ENCODE peak calls at places on chromosomes 7 and 10, in five cellular contexts. One of them, this sample, is unnamed.

GRCh38 chr10:16105082-16105481 is 244.8 kb upstream of the MINDY3 start:
- DNase-seq in GM12878: no peak
- DNase-seq in HepG2: no peak
- DNase-seq in NT2/D1: no peak
- DNase-seq in H1: no peak
- DNase-seq in this sample: no peak

GRCh38 chr7:79952399-79952798 is 182.2 kb upstream of the GNAI1 start:
- DNase-seq in GM12878: no peak
- DNase-seq in HepG2: no peak
- DNase-seq in NT2/D1: no peak
- DNase-seq in H1: no peak
- DNase-seq in this sample: no peak

GRCh38 chr7:87853237-87853864 is 22.8 kb downstream of the SLC25A40 start:
- DNase-seq in NT2/D1: no peak
- DNase-seq in H1: no peak
- DNase-seq in GM12878: no peak
- DNase-seq in HepG2: no peak
- DNase-seq in this sample: no peak

GRCh38 chr7:92925876-92926696 is 89.7 kb upstream of the CDK6 start:
- DNase-seq in H1: no peak
- DNase-seq in NT2/D1: peak
- DNase-seq in HepG2: peak
- DNase-seq in GM12878: no peak
- DNase-seq in this sample: no peak

GRCh38 chr10:31622993-31623392 is 304.0 kb downstream of the ZEB1 start:
- DNase-seq in GM12878: no peak
- DNase-seq in NT2/D1: no peak
- DNase-seq in HepG2: no peak
- DNase-seq in H1: no peak
- DNase-seq in this sample: no peak

GRCh38 chr10:68828833-68829232 is 1.5 kb downstream of the STOX1 start:
- DNase-seq in HepG2: no peak
- DNase-seq in H1: no peak
- DNase-seq in GM12878: no peak
- DNase-seq in NT2/D1: no peak
- DNase-seq in this sample: no peak

GRCh38 chr7:28835800-28836199 is 122.3 kb downstream of the TRIL start:
- DNase-seq in GM12878: no peak
- DNase-seq in HepG2: no peak
- DNase-seq in NT2/D1: no peak
- DNase-seq in H1: no peak
- DNase-seq in this sample: no peak

GRCh38 chr10:92544296-92544695 is 29.6 kb downstream of the IDE start:
- DNase-seq in GM12878: peak
- DNase-seq in NT2/D1: peak
- DNase-seq in HepG2: no peak
- DNase-seq in H1: no peak
- DNase-seq in this sample: no peak

GRCh38 chr7:1664711-1665591 is 5.1 kb upstream of the ELFN1 start:
- DNase-seq in GM12878: no peak
- DNase-seq in H1: no peak
- DNase-seq in HepG2: peak
- DNase-seq in NT2/D1: peak
- DNase-seq in this sample: peak

GRCh38 chr10:79344502-79345195 is 2.6 kb upstream of the PPIF start:
- DNase-seq in HepG2: no peak
- DNase-seq in NT2/D1: no peak
- DNase-seq in GM12878: no peak
- DNase-seq in H1: no peak
- DNase-seq in this sample: no peak

GRCh38 chr10:88886557-88886956 is 6.5 kb downstream of the STAMBPL1 start:
- DNase-seq in H1: no peak
- DNase-seq in NT2/D1: no peak
- DNase-seq in HepG2: no peak
- DNase-seq in GM12878: no peak
- DNase-seq in this sample: no peak

GRCh38 chr10:49656845-49657493 is 22.5 kb upstream of the C10orf53 start:
- DNase-seq in H1: no peak
- DNase-seq in NT2/D1: no peak
- DNase-seq in GM12878: no peak
- DNase-seq in HepG2: no peak
- DNase-seq in this sample: no peak

GRCh38 chr7:4604456-4604940 is 77.6 kb upstream of the FOXK1 start:
- DNase-seq in NT2/D1: no peak
- DNase-seq in HepG2: no peak
- DNase-seq in GM12878: no peak
- DNase-seq in H1: no peak
- DNase-seq in this sample: no peak

GRCh38 chr7:4606776-4607175 is 75.3 kb upstream of the FOXK1 start:
- DNase-seq in HepG2: no peak
- DNase-seq in NT2/D1: no peak
- DNase-seq in GM12878: no peak
- DNase-seq in H1: no peak
- DNase-seq in this sample: no peak

GRCh38 chr7:4603843-4604231 is 78.3 kb upstream of the FOXK1 start:
- DNase-seq in NT2/D1: no peak
- DNase-seq in GM12878: no peak
- DNase-seq in H1: no peak
- DNase-seq in HepG2: no peak
- DNase-seq in this sample: no peak

GRCh38 chr7:4607321-4607729 is 74.8 kb upstream of the FOXK1 start:
- DNase-seq in NT2/D1: no peak
- DNase-seq in HepG2: no peak
- DNase-seq in GM12878: no peak
- DNase-seq in H1: no peak
- DNase-seq in this sample: no peak

GRCh38 chr7:4602905-4603842 is 78.9 kb upstream of the FOXK1 start:
- DNase-seq in H1: no peak
- DNase-seq in GM12878: no peak
- DNase-seq in NT2/D1: no peak
- DNase-seq in HepG2: no peak
- DNase-seq in this sample: no peak
- TF ChIP-seq SUZ12 in H1: no peak
- TF ChIP-seq SUZ12 in GM12878: no peak
- TF ChIP-seq SUZ12 in NT2/D1: no peak
- TF ChIP-seq SUZ12 in HepG2: no peak
- TF ChIP-seq SUZ12 in this sample: no peak

GRCh38 chr7:24970676-24971075 is 9.3 kb downstream of the OSBPL3 start:
- DNase-seq in H1: no peak
- DNase-seq in HepG2: no peak
- DNase-seq in NT2/D1: no peak
- DNase-seq in GM12878: no peak
- DNase-seq in this sample: no peak

GRCh38 chr7:24974026-24974832 is 5.7 kb downstream of the OSBPL3 start:
- DNase-seq in HepG2: peak
- DNase-seq in NT2/D1: no peak
- DNase-seq in H1: no peak
- DNase-seq in GM12878: no peak
- DNase-seq in this sample: no peak

GRCh38 chr7:24972166-24972477 is 7.9 kb downstream of the OSBPL3 start:
- DNase-seq in GM12878: no peak
- DNase-seq in H1: no peak
- DNase-seq in NT2/D1: no peak
- DNase-seq in HepG2: no peak
- DNase-seq in this sample: no peak

GRCh38 chr7:24972991-24973390 is 7.0 kb downstream of the OSBPL3 start:
- DNase-seq in H1: no peak
- DNase-seq in GM12878: no peak
- DNase-seq in NT2/D1: no peak
- DNase-seq in HepG2: no peak
- DNase-seq in this sample: no peak

DNA sequence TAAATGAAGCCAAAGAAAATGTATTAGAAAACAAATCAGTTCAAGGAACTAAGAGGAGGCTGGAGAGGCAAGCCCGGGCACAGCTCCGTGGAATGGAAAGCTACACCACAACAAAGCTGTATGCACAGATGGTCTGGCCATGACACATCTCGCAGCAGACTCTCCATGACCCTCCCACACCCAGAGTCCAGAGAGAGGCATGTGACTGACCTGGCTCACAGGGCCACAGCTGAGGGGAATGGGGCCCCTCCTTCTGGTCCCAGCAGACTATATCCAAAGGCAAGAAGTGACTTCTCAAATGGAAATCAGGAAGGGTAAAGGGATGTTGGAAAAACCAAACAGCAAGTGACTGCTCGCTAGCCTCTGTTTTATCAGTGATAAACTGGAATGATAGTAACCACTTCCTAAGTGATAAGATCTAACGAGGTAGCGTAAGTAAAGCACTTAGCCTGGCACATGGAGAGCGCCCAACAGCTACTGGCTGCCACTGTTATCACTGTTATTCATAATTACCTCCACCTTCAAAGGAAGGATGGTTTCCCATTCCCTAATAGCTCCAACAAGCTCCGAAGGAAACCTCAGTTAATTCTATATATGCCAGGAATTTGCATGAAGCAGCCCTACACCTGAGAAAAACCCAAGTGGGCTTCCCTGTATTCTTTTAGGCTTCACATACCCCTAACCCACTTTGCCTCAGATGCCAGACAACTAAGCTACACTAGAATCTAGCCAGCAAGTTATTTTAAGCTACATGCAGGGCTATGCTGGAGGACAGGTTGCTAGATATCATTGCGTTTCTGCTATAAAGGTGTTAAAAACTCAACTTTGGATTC is 8.4 kb downstream of the OSBPL3 start:
- DNase-seq in GM12878: no peak
- DNase-seq in HepG2: peak
- DNase-seq in H1: no peak
- DNase-seq in NT2/D1: no peak
- DNase-seq in this sample: no peak
- TF ChIP-seq SUZ12 in GM12878: no peak
- TF ChIP-seq SUZ12 in HepG2: no peak
- TF ChIP-seq SUZ12 in H1: no peak
- TF ChIP-seq SUZ12 in NT2/D1: no peak
- TF ChIP-seq SUZ12 in this sample: no peak

GRCh38 chr10:71088054-71088453 is 124.3 kb upstream of the UNC5B start:
- DNase-seq in GM12878: no peak
- DNase-seq in H1: no peak
- DNase-seq in NT2/D1: no peak
- DNase-seq in HepG2: no peak
- DNase-seq in this sample: no peak
- TF ChIP-seq SUZ12 in GM12878: no peak
- TF ChIP-seq SUZ12 in H1: no peak
- TF ChIP-seq SUZ12 in NT2/D1: no peak
- TF ChIP-seq SUZ12 in HepG2: no peak
- TF ChIP-seq SUZ12 in this sample: no peak

GRCh38 chr10:127928021-127928806 is 21.3 kb downstream of the PTPRE start:
- DNase-seq in H1: no peak
- DNase-seq in NT2/D1: no peak
- DNase-seq in GM12878: no peak
- DNase-seq in HepG2: no peak
- DNase-seq in this sample: no peak
- TF ChIP-seq SUZ12 in H1: no peak
- TF ChIP-seq SUZ12 in NT2/D1: no peak
- TF ChIP-seq SUZ12 in GM12878: no peak
- TF ChIP-seq SUZ12 in HepG2: no peak
- TF ChIP-seq SUZ12 in this sample: no peak

DNA sequence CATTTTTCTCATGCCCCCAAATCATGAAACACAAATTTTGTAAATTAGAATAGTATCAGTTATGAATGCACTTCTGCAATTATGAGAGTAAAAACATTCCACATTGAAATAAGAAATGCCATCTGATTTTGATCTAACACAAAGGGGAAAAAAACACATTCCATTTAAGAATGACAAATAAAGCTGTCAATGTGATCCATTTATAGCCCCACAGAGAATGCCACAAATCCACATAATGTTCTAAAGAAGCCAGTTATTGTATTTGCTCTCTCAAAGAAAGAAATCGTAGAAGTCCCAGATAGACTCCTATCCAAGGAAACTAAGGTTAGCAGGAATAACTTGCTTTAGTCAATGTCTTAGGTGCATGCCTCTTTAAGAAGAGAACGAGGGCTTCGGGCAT is 48.7 kb upstream of the RHOBTB1 start:
- DNase-seq in GM12878: no peak
- DNase-seq in H1: no peak
- DNase-seq in HepG2: no peak
- DNase-seq in NT2/D1: no peak
- DNase-seq in this sample: no peak
- TF ChIP-seq SUZ12 in GM12878: no peak
- TF ChIP-seq SUZ12 in H1: no peak
- TF ChIP-seq SUZ12 in HepG2: no peak
- TF ChIP-seq SUZ12 in NT2/D1: no peak
- TF ChIP-seq SUZ12 in this sample: no peak

This sample was measured in HEK293T.